ENCODE peak calls at places on chromosomes 2 and 18, in ten cellular contexts. One of them, this sample, is unnamed.

GRCh38 chr2:68594674-68595492 is 48.5 kb upstream of the PROKR1 start:
- DNase-seq in stimulated activated naive CD8-positive, alpha-beta T cell treated with anti-CD3 and anti-CD28 coated beads, Interleukin-15, amount 100 ng/mL, for 72 hours: peak
- DNase-seq in kidney tubule cell: peak
- DNase-seq in A172: peak
- DNase-seq in HT1080: peak
- DNase-seq in RPMI7951: peak
- DNase-seq in GM04504: peak
- DNase-seq in stimulated activated CD4-positive, alpha-beta T cell treated with anti-CD3 and anti-CD28 coated beads, Interleukin-2, amount 100 ng/mL, for 48 hours: peak
- DNase-seq in NCI-H510A: no peak
- DNase-seq in CD8-positive, alpha-beta T cell: peak
- DNase-seq in this sample: peak

GRCh38 chr2:241229563-241230401 is 41.3 kb downstream of the ANO7 start:
- DNase-seq in HT1080: no peak
- DNase-seq in A172: no peak
- DNase-seq in stimulated activated naive CD8-positive, alpha-beta T cell treated with anti-CD3 and anti-CD28 coated beads, Interleukin-15, amount 100 ng/mL, for 72 hours: no peak
- DNase-seq in NCI-H510A: no peak
- DNase-seq in kidney tubule cell: no peak
- DNase-seq in stimulated activated CD4-positive, alpha-beta T cell treated with anti-CD3 and anti-CD28 coated beads, Interleukin-2, amount 100 ng/mL, for 48 hours: no peak
- DNase-seq in RPMI7951: no peak
- DNase-seq in GM04504: no peak
- DNase-seq in CD8-positive, alpha-beta T cell: no peak
- DNase-seq in this sample: no peak

GRCh38 chr2:128368437-128369125 is 49.9 kb upstream of the HS6ST1 start:
- DNase-seq in CD8-positive, alpha-beta T cell: no peak
- DNase-seq in stimulated activated CD4-positive, alpha-beta T cell treated with anti-CD3 and anti-CD28 coated beads, Interleukin-2, amount 100 ng/mL, for 48 hours: no peak
- DNase-seq in A172: no peak
- DNase-seq in kidney tubule cell: no peak
- DNase-seq in NCI-H510A: no peak
- DNase-seq in HT1080: no peak
- DNase-seq in RPMI7951: no peak
- DNase-seq in GM04504: no peak
- DNase-seq in stimulated activated naive CD8-positive, alpha-beta T cell treated with anti-CD3 and anti-CD28 coated beads, Interleukin-15, amount 100 ng/mL, for 72 hours: no peak
- DNase-seq in this sample: no peak

GRCh38 chr2:111900859-111901258 is 2.5 kb downstream of the MERTK start:
- DNase-seq in CD8-positive, alpha-beta T cell: no peak
- DNase-seq in stimulated activated CD4-positive, alpha-beta T cell treated with anti-CD3 and anti-CD28 coated beads, Interleukin-2, amount 100 ng/mL, for 48 hours: no peak
- DNase-seq in RPMI7951: peak
- DNase-seq in GM04504: no peak
- DNase-seq in stimulated activated naive CD8-positive, alpha-beta T cell treated with anti-CD3 and anti-CD28 coated beads, Interleukin-15, amount 100 ng/mL, for 72 hours: no peak
- DNase-seq in A172: no peak
- DNase-seq in HT1080: peak
- DNase-seq in kidney tubule cell: peak
- DNase-seq in NCI-H510A: no peak
- DNase-seq in this sample: no peak

GRCh38 chr2:190303642-190304041 is 16.0 kb downstream of the HIBCH start:
- DNase-seq in CD8-positive, alpha-beta T cell: no peak
- DNase-seq in NCI-H510A: no peak
- DNase-seq in stimulated activated naive CD8-positive, alpha-beta T cell treated with anti-CD3 and anti-CD28 coated beads, Interleukin-15, amount 100 ng/mL, for 72 hours: no peak
- DNase-seq in HT1080: no peak
- DNase-seq in GM04504: no peak
- DNase-seq in stimulated activated CD4-positive, alpha-beta T cell treated with anti-CD3 and anti-CD28 coated beads, Interleukin-2, amount 100 ng/mL, for 48 hours: no peak
- DNase-seq in kidney tubule cell: no peak
- DNase-seq in RPMI7951: no peak
- DNase-seq in A172: no peak
- DNase-seq in this sample: no peak

GRCh38 chr2:241869087-241869961 is at the start of gene RTP5:
- DNase-seq in A172: no peak
- DNase-seq in stimulated activated naive CD8-positive, alpha-beta T cell treated with anti-CD3 and anti-CD28 coated beads, Interleukin-15, amount 100 ng/mL, for 72 hours: no peak
- DNase-seq in HT1080: no peak
- DNase-seq in kidney tubule cell: no peak
- DNase-seq in RPMI7951: no peak
- DNase-seq in CD8-positive, alpha-beta T cell: no peak
- DNase-seq in stimulated activated CD4-positive, alpha-beta T cell treated with anti-CD3 and anti-CD28 coated beads, Interleukin-2, amount 100 ng/mL, for 48 hours: no peak
- DNase-seq in GM04504: no peak
- DNase-seq in NCI-H510A: no peak
- DNase-seq in this sample: no peak

GRCh38 chr18:39724652-39725051 is 2159.1 kb upstream of the CELF4 start:
- DNase-seq in NCI-H510A: no peak
- DNase-seq in CD8-positive, alpha-beta T cell: no peak
- DNase-seq in A172: no peak
- DNase-seq in kidney tubule cell: peak
- DNase-seq in HT1080: peak
- DNase-seq in RPMI7951: no peak
- DNase-seq in stimulated activated naive CD8-positive, alpha-beta T cell treated with anti-CD3 and anti-CD28 coated beads, Interleukin-15, amount 100 ng/mL, for 72 hours: no peak
- DNase-seq in stimulated activated CD4-positive, alpha-beta T cell treated with anti-CD3 and anti-CD28 coated beads, Interleukin-2, amount 100 ng/mL, for 48 hours: no peak
- DNase-seq in GM04504: no peak
- DNase-seq in this sample: no peak

GRCh38 chr18:49731421-49731841 is 81.9 kb downstream of the ACAA2 start:
- DNase-seq in stimulated activated naive CD8-positive, alpha-beta T cell treated with anti-CD3 and anti-CD28 coated beads, Interleukin-15, amount 100 ng/mL, for 72 hours: no peak
- DNase-seq in HT1080: no peak
- DNase-seq in RPMI7951: no peak
- DNase-seq in A172: no peak
- DNase-seq in GM04504: no peak
- DNase-seq in stimulated activated CD4-positive, alpha-beta T cell treated with anti-CD3 and anti-CD28 coated beads, Interleukin-2, amount 100 ng/mL, for 48 hours: no peak
- DNase-seq in kidney tubule cell: no peak
- DNase-seq in NCI-H510A: no peak
- DNase-seq in CD8-positive, alpha-beta T cell: no peak
- DNase-seq in this sample: no peak

GRCh38 chr2:240997856-240998705 is at the start of gene SNED1:
- DNase-seq in stimulated activated naive CD8-positive, alpha-beta T cell treated with anti-CD3 and anti-CD28 coated beads, Interleukin-15, amount 100 ng/mL, for 72 hours: peak
- DNase-seq in RPMI7951: peak
- DNase-seq in CD8-positive, alpha-beta T cell: peak
- DNase-seq in stimulated activated CD4-positive, alpha-beta T cell treated with anti-CD3 and anti-CD28 coated beads, Interleukin-2, amount 100 ng/mL, for 48 hours: peak
- DNase-seq in GM04504: peak
- DNase-seq in HT1080: peak
- DNase-seq in kidney tubule cell: peak
- DNase-seq in A172: peak
- DNase-seq in NCI-H510A: peak
- DNase-seq in this sample: peak

GRCh38 chr18:79953921-79954651 is 2.6 kb upstream of the SLC66A2 start:
- DNase-seq in GM04504: no peak
- DNase-seq in stimulated activated CD4-positive, alpha-beta T cell treated with anti-CD3 and anti-CD28 coated beads, Interleukin-2, amount 100 ng/mL, for 48 hours: no peak
- DNase-seq in stimulated activated naive CD8-positive, alpha-beta T cell treated with anti-CD3 and anti-CD28 coated beads, Interleukin-15, amount 100 ng/mL, for 72 hours: no peak
- DNase-seq in kidney tubule cell: peak
- DNase-seq in NCI-H510A: no peak
- DNase-seq in RPMI7951: no peak
- DNase-seq in CD8-positive, alpha-beta T cell: no peak
- DNase-seq in A172: no peak
- DNase-seq in HT1080: no peak
- DNase-seq in this sample: no peak

GRCh38 chr2:168848220-168848619 is 42.0 kb downstream of the SPC25 start:
- DNase-seq in kidney tubule cell: no peak
- DNase-seq in NCI-H510A: no peak
- DNase-seq in HT1080: no peak
- DNase-seq in CD8-positive, alpha-beta T cell: no peak
- DNase-seq in stimulated activated naive CD8-positive, alpha-beta T cell treated with anti-CD3 and anti-CD28 coated beads, Interleukin-15, amount 100 ng/mL, for 72 hours: no peak
- DNase-seq in RPMI7951: peak
- DNase-seq in GM04504: no peak
- DNase-seq in stimulated activated CD4-positive, alpha-beta T cell treated with anti-CD3 and anti-CD28 coated beads, Interleukin-2, amount 100 ng/mL, for 48 hours: no peak
- DNase-seq in A172: no peak
- DNase-seq in this sample: no peak

GRCh38 chr18:37717098-37717497 is 151.5 kb upstream of the CELF4 start:
- DNase-seq in kidney tubule cell: no peak
- DNase-seq in NCI-H510A: no peak
- DNase-seq in CD8-positive, alpha-beta T cell: no peak
- DNase-seq in stimulated activated CD4-positive, alpha-beta T cell treated with anti-CD3 and anti-CD28 coated beads, Interleukin-2, amount 100 ng/mL, for 48 hours: no peak
- DNase-seq in GM04504: no peak
- DNase-seq in stimulated activated naive CD8-positive, alpha-beta T cell treated with anti-CD3 and anti-CD28 coated beads, Interleukin-15, amount 100 ng/mL, for 72 hours: no peak
- DNase-seq in RPMI7951: no peak
- DNase-seq in A172: no peak
- DNase-seq in HT1080: no peak
- DNase-seq in this sample: no peak

GRCh38 chr2:15839461-15840124 is 100.8 kb upstream of the MYCN start:
- DNase-seq in stimulated activated CD4-positive, alpha-beta T cell treated with anti-CD3 and anti-CD28 coated beads, Interleukin-2, amount 100 ng/mL, for 48 hours: no peak
- DNase-seq in GM04504: no peak
- DNase-seq in kidney tubule cell: no peak
- DNase-seq in stimulated activated naive CD8-positive, alpha-beta T cell treated with anti-CD3 and anti-CD28 coated beads, Interleukin-15, amount 100 ng/mL, for 72 hours: no peak
- DNase-seq in A172: no peak
- DNase-seq in NCI-H510A: no peak
- DNase-seq in RPMI7951: no peak
- DNase-seq in HT1080: no peak
- DNase-seq in CD8-positive, alpha-beta T cell: no peak
- DNase-seq in this sample: no peak

GRCh38 chr2:47346107-47346506 is 56.8 kb upstream of the MSH2 start:
- DNase-seq in GM04504: no peak
- DNase-seq in NCI-H510A: no peak
- DNase-seq in CD8-positive, alpha-beta T cell: no peak
- DNase-seq in A172: no peak
- DNase-seq in stimulated activated naive CD8-positive, alpha-beta T cell treated with anti-CD3 and anti-CD28 coated beads, Interleukin-15, amount 100 ng/mL, for 72 hours: no peak
- DNase-seq in stimulated activated CD4-positive, alpha-beta T cell treated with anti-CD3 and anti-CD28 coated beads, Interleukin-2, amount 100 ng/mL, for 48 hours: no peak
- DNase-seq in kidney tubule cell: no peak
- DNase-seq in RPMI7951: no peak
- DNase-seq in HT1080: no peak
- DNase-seq in this sample: no peak

GRCh38 chr2:190802810-190803209 is 77.8 kb upstream of the GLS start:
- DNase-seq in stimulated activated naive CD8-positive, alpha-beta T cell treated with anti-CD3 and anti-CD28 coated beads, Interleukin-15, amount 100 ng/mL, for 72 hours: no peak
- DNase-seq in NCI-H510A: no peak
- DNase-seq in HT1080: no peak
- DNase-seq in RPMI7951: no peak
- DNase-seq in kidney tubule cell: no peak
- DNase-seq in GM04504: no peak
- DNase-seq in CD8-positive, alpha-beta T cell: no peak
- DNase-seq in stimulated activated CD4-positive, alpha-beta T cell treated with anti-CD3 and anti-CD28 coated beads, Interleukin-2, amount 100 ng/mL, for 48 hours: no peak
- DNase-seq in A172: no peak
- DNase-seq in this sample: no peak

GRCh38 chr2:1791670-1792069 is 47.4 kb upstream of the PXDN start:
- DNase-seq in stimulated activated naive CD8-positive, alpha-beta T cell treated with anti-CD3 and anti-CD28 coated beads, Interleukin-15, amount 100 ng/mL, for 72 hours: no peak
- DNase-seq in HT1080: no peak
- DNase-seq in CD8-positive, alpha-beta T cell: no peak
- DNase-seq in A172: no peak
- DNase-seq in kidney tubule cell: no peak
- DNase-seq in GM04504: no peak
- DNase-seq in RPMI7951: peak
- DNase-seq in stimulated activated CD4-positive, alpha-beta T cell treated with anti-CD3 and anti-CD28 coated beads, Interleukin-2, amount 100 ng/mL, for 48 hours: no peak
- DNase-seq in NCI-H510A: no peak
- DNase-seq in this sample: no peak

GRCh38 chr18:54100920-54101319 is 123.5 kb downstream of the MBD2 start:
- DNase-seq in kidney tubule cell: no peak
- DNase-seq in NCI-H510A: no peak
- DNase-seq in CD8-positive, alpha-beta T cell: no peak
- DNase-seq in stimulated activated naive CD8-positive, alpha-beta T cell treated with anti-CD3 and anti-CD28 coated beads, Interleukin-15, amount 100 ng/mL, for 72 hours: no peak
- DNase-seq in HT1080: peak
- DNase-seq in stimulated activated CD4-positive, alpha-beta T cell treated with anti-CD3 and anti-CD28 coated beads, Interleukin-2, amount 100 ng/mL, for 48 hours: no peak
- DNase-seq in RPMI7951: no peak
- DNase-seq in GM04504: peak
- DNase-seq in A172: no peak
- DNase-seq in this sample: no peak

GRCh38 chr2:10267551-10268465 is 34.9 kb upstream of the HPCAL1 start:
- DNase-seq in kidney tubule cell: no peak
- DNase-seq in CD8-positive, alpha-beta T cell: no peak
- DNase-seq in RPMI7951: no peak
- DNase-seq in HT1080: no peak
- DNase-seq in A172: no peak
- DNase-seq in stimulated activated CD4-positive, alpha-beta T cell treated with anti-CD3 and anti-CD28 coated beads, Interleukin-2, amount 100 ng/mL, for 48 hours: no peak
- DNase-seq in NCI-H510A: peak
- DNase-seq in stimulated activated naive CD8-positive, alpha-beta T cell treated with anti-CD3 and anti-CD28 coated beads, Interleukin-15, amount 100 ng/mL, for 72 hours: no peak
- DNase-seq in GM04504: no peak
- DNase-seq in this sample: no peak

GRCh38 chr18:6934859-6935258 is 182.7 kb downstream of the LAMA1 start:
- DNase-seq in NCI-H510A: no peak
- DNase-seq in kidney tubule cell: no peak
- DNase-seq in stimulated activated CD4-positive, alpha-beta T cell treated with anti-CD3 and anti-CD28 coated beads, Interleukin-2, amount 100 ng/mL, for 48 hours: no peak
- DNase-seq in stimulated activated naive CD8-positive, alpha-beta T cell treated with anti-CD3 and anti-CD28 coated beads, Interleukin-15, amount 100 ng/mL, for 72 hours: no peak
- DNase-seq in A172: no peak
- DNase-seq in CD8-positive, alpha-beta T cell: no peak
- DNase-seq in HT1080: no peak
- DNase-seq in GM04504: no peak
- DNase-seq in RPMI7951: no peak
- DNase-seq in this sample: no peak

GRCh38 chr2:10185046-10185445 is 62.5 kb downstream of the RRM2 start:
- DNase-seq in GM04504: no peak
- DNase-seq in stimulated activated CD4-positive, alpha-beta T cell treated with anti-CD3 and anti-CD28 coated beads, Interleukin-2, amount 100 ng/mL, for 48 hours: no peak
- DNase-seq in stimulated activated naive CD8-positive, alpha-beta T cell treated with anti-CD3 and anti-CD28 coated beads, Interleukin-15, amount 100 ng/mL, for 72 hours: no peak
- DNase-seq in kidney tubule cell: no peak
- DNase-seq in RPMI7951: no peak
- DNase-seq in CD8-positive, alpha-beta T cell: no peak
- DNase-seq in NCI-H510A: no peak
- DNase-seq in A172: no peak
- DNase-seq in HT1080: no peak
- DNase-seq in this sample: no peak

GRCh38 chr2:240877460-240878340 is 9.1 kb downstream of the AGXT start:
- DNase-seq in A172: no peak
- DNase-seq in kidney tubule cell: no peak
- DNase-seq in CD8-positive, alpha-beta T cell: no peak
- DNase-seq in NCI-H510A: no peak
- DNase-seq in stimulated activated naive CD8-positive, alpha-beta T cell treated with anti-CD3 and anti-CD28 coated beads, Interleukin-15, amount 100 ng/mL, for 72 hours: no peak
- DNase-seq in stimulated activated CD4-positive, alpha-beta T cell treated with anti-CD3 and anti-CD28 coated beads, Interleukin-2, amount 100 ng/mL, for 48 hours: no peak
- DNase-seq in RPMI7951: no peak
- DNase-seq in HT1080: no peak
- DNase-seq in GM04504: no peak
- DNase-seq in this sample: no peak

GRCh38 chr2:180307096-180307495 is 300.0 kb upstream of the CWC22 start:
- DNase-seq in A172: no peak
- DNase-seq in stimulated activated CD4-positive, alpha-beta T cell treated with anti-CD3 and anti-CD28 coated beads, Interleukin-2, amount 100 ng/mL, for 48 hours: no peak
- DNase-seq in RPMI7951: no peak
- DNase-seq in HT1080: no peak
- DNase-seq in NCI-H510A: no peak
- DNase-seq in CD8-positive, alpha-beta T cell: no peak
- DNase-seq in stimulated activated naive CD8-positive, alpha-beta T cell treated with anti-CD3 and anti-CD28 coated beads, Interleukin-15, amount 100 ng/mL, for 72 hours: no peak
- DNase-seq in kidney tubule cell: no peak
- DNase-seq in GM04504: no peak
- DNase-seq in this sample: no peak

GRCh38 chr2:6506311-6507258 is 359.1 kb downstream of the CMPK2 start:
- DNase-seq in CD8-positive, alpha-beta T cell: no peak
- DNase-seq in stimulated activated CD4-positive, alpha-beta T cell treated with anti-CD3 and anti-CD28 coated beads, Interleukin-2, amount 100 ng/mL, for 48 hours: no peak
- DNase-seq in A172: peak
- DNase-seq in NCI-H510A: no peak
- DNase-seq in HT1080: peak
- DNase-seq in kidney tubule cell: peak
- DNase-seq in stimulated activated naive CD8-positive, alpha-beta T cell treated with anti-CD3 and anti-CD28 coated beads, Interleukin-15, amount 100 ng/mL, for 72 hours: no peak
- DNase-seq in GM04504: no peak
- DNase-seq in RPMI7951: peak
- DNase-seq in this sample: no peak

GRCh38 chr2:222518570-222519381 is 94.4 kb downstream of the SGPP2 start:
- DNase-seq in kidney tubule cell: peak
- DNase-seq in CD8-positive, alpha-beta T cell: no peak
- DNase-seq in GM04504: peak
- DNase-seq in stimulated activated CD4-positive, alpha-beta T cell treated with anti-CD3 and anti-CD28 coated beads, Interleukin-2, amount 100 ng/mL, for 48 hours: no peak
- DNase-seq in A172: peak
- DNase-seq in NCI-H510A: no peak
- DNase-seq in HT1080: peak
- DNase-seq in stimulated activated naive CD8-positive, alpha-beta T cell treated with anti-CD3 and anti-CD28 coated beads, Interleukin-15, amount 100 ng/mL, for 72 hours: no peak
- DNase-seq in RPMI7951: peak
- DNase-seq in this sample: no peak

GRCh38 chr2:168801961-168802824 is at the start of gene NOSTRIN:
- DNase-seq in GM04504: no peak
- DNase-seq in stimulated activated naive CD8-positive, alpha-beta T cell treated with anti-CD3 and anti-CD28 coated beads, Interleukin-15, amount 100 ng/mL, for 72 hours: no peak
- DNase-seq in kidney tubule cell: peak
- DNase-seq in CD8-positive, alpha-beta T cell: no peak
- DNase-seq in HT1080: no peak
- DNase-seq in A172: no peak
- DNase-seq in NCI-H510A: no peak
- DNase-seq in stimulated activated CD4-positive, alpha-beta T cell treated with anti-CD3 and anti-CD28 coated beads, Interleukin-2, amount 100 ng/mL, for 48 hours: no peak
- DNase-seq in RPMI7951: no peak
- DNase-seq in this sample: no peak

GRCh38 chr2:5766051-5766450 is 73.9 kb downstream of the SOX11 start:
- DNase-seq in NCI-H510A: no peak
- DNase-seq in stimulated activated CD4-positive, alpha-beta T cell treated with anti-CD3 and anti-CD28 coated beads, Interleukin-2, amount 100 ng/mL, for 48 hours: no peak
- DNase-seq in kidney tubule cell: no peak
- DNase-seq in GM04504: no peak
- DNase-seq in CD8-positive, alpha-beta T cell: no peak
- DNase-seq in HT1080: no peak
- DNase-seq in stimulated activated naive CD8-positive, alpha-beta T cell treated with anti-CD3 and anti-CD28 coated beads, Interleukin-15, amount 100 ng/mL, for 72 hours: no peak
- DNase-seq in RPMI7951: no peak
- DNase-seq in A172: peak
- DNase-seq in this sample: no peak

GRCh38 chr2:69933839-69934613 is 19.1 kb downstream of the MXD1 start:
- DNase-seq in CD8-positive, alpha-beta T cell: no peak
- DNase-seq in HT1080: peak
- DNase-seq in NCI-H510A: no peak
- DNase-seq in kidney tubule cell: peak
- DNase-seq in GM04504: no peak
- DNase-seq in stimulated activated CD4-positive, alpha-beta T cell treated with anti-CD3 and anti-CD28 coated beads, Interleukin-2, amount 100 ng/mL, for 48 hours: no peak
- DNase-seq in RPMI7951: peak
- DNase-seq in stimulated activated naive CD8-positive, alpha-beta T cell treated with anti-CD3 and anti-CD28 coated beads, Interleukin-15, amount 100 ng/mL, for 72 hours: no peak
- DNase-seq in A172: peak
- DNase-seq in this sample: no peak

GRCh38 chr2:227464851-227465250 is 7.1 kb upstream of the AGFG1 start:
- DNase-seq in RPMI7951: no peak
- DNase-seq in HT1080: no peak
- DNase-seq in stimulated activated naive CD8-positive, alpha-beta T cell treated with anti-CD3 and anti-CD28 coated beads, Interleukin-15, amount 100 ng/mL, for 72 hours: no peak
- DNase-seq in kidney tubule cell: no peak
- DNase-seq in CD8-positive, alpha-beta T cell: no peak
- DNase-seq in GM04504: no peak
- DNase-seq in stimulated activated CD4-positive, alpha-beta T cell treated with anti-CD3 and anti-CD28 coated beads, Interleukin-2, amount 100 ng/mL, for 48 hours: no peak
- DNase-seq in NCI-H510A: no peak
- DNase-seq in A172: no peak
- DNase-seq in this sample: no peak